ENCODE peak calls at places on chromosomes 6 and 20, in five cellular contexts. One of them, this sample, is unnamed.

GRCh38 chr20:49247169-49247734 is 28.0 kb downstream of the DDX27 start:
- DNase-seq in GM23338: no peak
- DNase-seq in HepG2: no peak
- DNase-seq in K562: no peak
- DNase-seq in GM12878: no peak
- DNase-seq in this sample: no peak

GRCh38 chr20:50302463-50303041 is 111.9 kb downstream of the CEBPB start:
- DNase-seq in GM23338: no peak
- DNase-seq in HepG2: no peak
- DNase-seq in K562: no peak
- DNase-seq in GM12878: no peak
- DNase-seq in this sample: no peak

GRCh38 chr20:64105846-64106434 is 1.4 kb downstream of the NPBWR2 start:
- DNase-seq in GM23338: peak; percentile 1
- DNase-seq in HepG2: no peak
- DNase-seq in K562: no peak
- DNase-seq in GM12878: no peak
- DNase-seq in this sample: no peak

GRCh38 chr20:51311636-51312479 is 230.7 kb downstream of the NFATC2 start:
- DNase-seq in GM23338: peak; percentile 94
- DNase-seq in HepG2: no peak
- DNase-seq in K562: no peak
- DNase-seq in GM12878: no peak
- DNase-seq in this sample: no peak

GRCh38 chr20:13105864-13106457 is 97.2 kb downstream of the SPTLC3 start:
- DNase-seq in GM23338: peak; percentile 69
- DNase-seq in HepG2: peak; percentile 62
- DNase-seq in K562: peak; percentile 9
- DNase-seq in GM12878: no peak
- DNase-seq in this sample: peak; percentile 26

GRCh38 chr6:31462964-31463940 is 34.7 kb upstream of the MICB start:
- DNase-seq in GM23338: peak; percentile 97
- DNase-seq in HepG2: peak; percentile 92
- DNase-seq in K562: peak; percentile 86
- DNase-seq in GM12878: peak; percentile 96
- DNase-seq in this sample: peak; percentile 76

GRCh38 chr6:108526739-108527174 is 34.0 kb upstream of the FOXO3 start:
- DNase-seq in GM23338: peak; percentile 80
- DNase-seq in HepG2: peak; percentile 55
- DNase-seq in K562: peak; percentile 50
- DNase-seq in GM12878: no peak
- DNase-seq in this sample: peak; percentile 28

GRCh38 chr6:158628542-158628941 is 16.0 kb downstream of the DYNLT1 start:
- DNase-seq in GM23338: no peak
- DNase-seq in HepG2: no peak
- DNase-seq in K562: no peak
- DNase-seq in GM12878: no peak
- DNase-seq in this sample: no peak

GRCh38 chr6:26216015-26216885 is 129.0 kb downstream of the HFE start:
- DNase-seq in GM23338: peak; percentile 98
- DNase-seq in HepG2: peak; percentile 99
- DNase-seq in K562: peak; percentile 86
- DNase-seq in GM12878: peak; percentile 100
- DNase-seq in this sample: no peak

GRCh38 chr20:21706345-21707195 is 1.1 kb downstream of the PAX1 start:
- DNase-seq in GM23338: peak; percentile 62
- DNase-seq in HepG2: no peak
- DNase-seq in K562: no peak
- DNase-seq in GM12878: no peak
- DNase-seq in this sample: no peak

GRCh38 chr20:16018881-16019280 is 554.4 kb downstream of the KIF16B start:
- DNase-seq in GM23338: no peak
- DNase-seq in HepG2: no peak
- DNase-seq in K562: no peak
- DNase-seq in GM12878: no peak
- DNase-seq in this sample: no peak

GRCh38 chr6:28643017-28643740 is 117.5 kb downstream of the GPX5 start:
- DNase-seq in GM23338: peak; percentile 83
- DNase-seq in HepG2: peak; percentile 69
- DNase-seq in K562: peak; percentile 36
- DNase-seq in GM12878: peak; percentile 36
- DNase-seq in this sample: peak; percentile 87

GRCh38 chr20:38302721-38303120 is 1.2 kb upstream of the BPI start:
- DNase-seq in GM23338: peak; percentile 21
- DNase-seq in HepG2: no peak
- DNase-seq in K562: peak; percentile 24
- DNase-seq in GM12878: no peak
- DNase-seq in this sample: no peak

GRCh38 chr20:62356948-62357667 is 10.0 kb downstream of the LAMA5 start:
- DNase-seq in GM23338: no peak
- DNase-seq in HepG2: no peak
- DNase-seq in K562: peak; percentile 82
- DNase-seq in GM12878: no peak
- DNase-seq in this sample: no peak

GRCh38 chr20:62356143-62356947 is 10.8 kb downstream of the LAMA5 start:
- DNase-seq in GM23338: no peak
- DNase-seq in HepG2: no peak
- DNase-seq in K562: no peak
- DNase-seq in GM12878: no peak
- DNase-seq in this sample: no peak

GRCh38 chr20:62354811-62355341 is 12.2 kb downstream of the LAMA5 start:
- DNase-seq in GM23338: no peak
- DNase-seq in HepG2: no peak
- DNase-seq in K562: no peak
- DNase-seq in GM12878: no peak
- DNase-seq in this sample: no peak

GRCh38 chr20:62354031-62354808 is 12.9 kb downstream of the LAMA5 start:
- DNase-seq in GM23338: no peak
- DNase-seq in HepG2: no peak
- DNase-seq in K562: no peak
- DNase-seq in GM12878: no peak
- DNase-seq in this sample: no peak

DNA sequence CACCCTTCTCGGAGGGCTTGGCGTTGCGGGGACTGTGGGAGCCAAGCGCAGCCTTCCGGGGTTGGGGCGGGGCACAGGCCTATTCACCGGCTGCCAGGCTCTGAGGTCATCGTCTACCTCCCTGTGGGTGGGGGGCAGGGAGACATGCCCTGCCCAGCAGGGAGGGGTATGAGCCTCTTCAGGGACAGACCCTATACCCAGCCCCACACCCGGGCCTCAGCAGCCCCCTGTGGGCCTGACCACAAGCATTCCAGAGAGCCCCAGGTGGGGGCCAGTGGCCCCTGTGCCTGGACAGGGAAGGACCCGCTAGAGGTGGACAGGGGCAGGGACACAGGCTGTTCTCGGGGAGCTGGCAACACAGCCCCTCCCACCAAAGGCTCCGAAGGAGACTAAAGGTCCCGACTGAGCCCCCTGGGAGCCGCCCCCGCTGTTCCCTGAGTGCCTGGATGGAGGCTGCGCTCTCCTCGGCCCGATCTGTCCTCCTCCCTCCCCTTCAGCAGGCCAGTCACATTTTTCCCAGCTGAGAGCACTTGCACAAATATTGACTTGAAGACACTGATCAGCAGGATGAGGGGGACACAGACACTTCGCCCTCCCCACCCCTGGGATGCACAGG is 11.5 kb downstream of the LAMA5 start:
- DNase-seq in GM23338: no peak
- DNase-seq in HepG2: peak; percentile 65
- DNase-seq in K562: no peak
- DNase-seq in GM12878: no peak
- DNase-seq in this sample: no peak
- TF ChIP-seq JUNB in GM23338: no peak
- TF ChIP-seq JUNB in HepG2: no peak
- TF ChIP-seq JUNB in K562: no peak
- TF ChIP-seq JUNB in GM12878: no peak
- TF ChIP-seq JUNB in this sample: no peak

GRCh38 chr6:35590622-35591066 is 77.9 kb upstream of the TULP1 start:
- DNase-seq in GM23338: no peak
- DNase-seq in HepG2: no peak
- DNase-seq in K562: no peak
- DNase-seq in GM12878: no peak
- DNase-seq in this sample: no peak
- TF ChIP-seq JUNB in GM23338: no peak
- TF ChIP-seq JUNB in HepG2: no peak
- TF ChIP-seq JUNB in K562: no peak
- TF ChIP-seq JUNB in GM12878: no peak
- TF ChIP-seq JUNB in this sample: no peak

GRCh38 chr6:13296536-13296997 is 31.8 kb downstream of the TBC1D7 start:
- DNase-seq in GM23338: peak; percentile 57
- DNase-seq in HepG2: no peak
- DNase-seq in K562: no peak
- DNase-seq in GM12878: no peak
- DNase-seq in this sample: no peak
- TF ChIP-seq JUNB in GM23338: no peak
- TF ChIP-seq JUNB in HepG2: no peak
- TF ChIP-seq JUNB in K562: no peak
- TF ChIP-seq JUNB in GM12878: no peak
- TF ChIP-seq JUNB in this sample: no peak

GRCh38 chr6:40324206-40324605 is 263.0 kb downstream of the LRFN2 start:
- DNase-seq in GM23338: no peak
- DNase-seq in HepG2: no peak
- DNase-seq in K562: no peak
- DNase-seq in GM12878: no peak
- DNase-seq in this sample: no peak
- TF ChIP-seq JUNB in GM23338: no peak
- TF ChIP-seq JUNB in HepG2: no peak
- TF ChIP-seq JUNB in K562: no peak
- TF ChIP-seq JUNB in GM12878: no peak
- TF ChIP-seq JUNB in this sample: no peak

GRCh38 chr6:5361371-5361770 is 100.1 kb downstream of the FARS2 start:
- DNase-seq in GM23338: no peak
- DNase-seq in HepG2: no peak
- DNase-seq in K562: no peak
- DNase-seq in GM12878: no peak
- DNase-seq in this sample: no peak
- TF ChIP-seq JUNB in GM23338: no peak
- TF ChIP-seq JUNB in HepG2: no peak
- TF ChIP-seq JUNB in K562: no peak
- TF ChIP-seq JUNB in GM12878: no peak
- TF ChIP-seq JUNB in this sample: no peak

GRCh38 chr6:166751051-166751595 is 124.1 kb upstream of the RPS6KA2 start:
- DNase-seq in GM23338: peak; percentile 56
- DNase-seq in HepG2: no peak
- DNase-seq in K562: no peak
- DNase-seq in GM12878: no peak
- DNase-seq in this sample: no peak
- TF ChIP-seq JUNB in GM23338: no peak
- TF ChIP-seq JUNB in HepG2: no peak
- TF ChIP-seq JUNB in K562: no peak
- TF ChIP-seq JUNB in GM12878: no peak
- TF ChIP-seq JUNB in this sample: no peak

GRCh38 chr6:100461273-100461919 is 3.3 kb downstream of the SIM1 start:
- DNase-seq in GM23338: peak; percentile 74
- DNase-seq in HepG2: no peak
- DNase-seq in K562: no peak
- DNase-seq in GM12878: no peak
- DNase-seq in this sample: peak; percentile 41
- TF ChIP-seq JUNB in GM23338: no peak
- TF ChIP-seq JUNB in HepG2: no peak
- TF ChIP-seq JUNB in K562: no peak
- TF ChIP-seq JUNB in GM12878: no peak
- TF ChIP-seq JUNB in this sample: no peak

GRCh38 chr6:24381476-24382219 is 21.1 kb upstream of the MRS2 start:
- DNase-seq in GM23338: no peak
- DNase-seq in HepG2: no peak
- DNase-seq in K562: no peak
- DNase-seq in GM12878: no peak
- DNase-seq in this sample: no peak

GRCh38 chr6:24374612-24375011 is 16.8 kb upstream of the DCDC2 start:
- DNase-seq in GM23338: no peak
- DNase-seq in HepG2: no peak
- DNase-seq in K562: no peak
- DNase-seq in GM12878: no peak
- DNase-seq in this sample: no peak

GRCh38 chr6:24378473-24379097 is 20.7 kb upstream of the DCDC2 start:
- DNase-seq in GM23338: no peak
- DNase-seq in HepG2: peak; percentile 45
- DNase-seq in K562: no peak
- DNase-seq in GM12878: no peak
- DNase-seq in this sample: no peak

GRCh38 chr6:24382220-24382540 is 20.6 kb upstream of the MRS2 start:
- DNase-seq in GM23338: no peak
- DNase-seq in HepG2: no peak
- DNase-seq in K562: no peak
- DNase-seq in GM12878: no peak
- DNase-seq in this sample: no peak

GRCh38 chr6:24376875-24377274 is 19.0 kb upstream of the DCDC2 start:
- DNase-seq in GM23338: no peak
- DNase-seq in HepG2: no peak
- DNase-seq in K562: no peak
- DNase-seq in GM12878: no peak
- DNase-seq in this sample: no peak
- TF ChIP-seq JUNB in GM23338: no peak
- TF ChIP-seq JUNB in HepG2: no peak
- TF ChIP-seq JUNB in K562: no peak
- TF ChIP-seq JUNB in GM12878: no peak
- TF ChIP-seq JUNB in this sample: no peak

DNA sequence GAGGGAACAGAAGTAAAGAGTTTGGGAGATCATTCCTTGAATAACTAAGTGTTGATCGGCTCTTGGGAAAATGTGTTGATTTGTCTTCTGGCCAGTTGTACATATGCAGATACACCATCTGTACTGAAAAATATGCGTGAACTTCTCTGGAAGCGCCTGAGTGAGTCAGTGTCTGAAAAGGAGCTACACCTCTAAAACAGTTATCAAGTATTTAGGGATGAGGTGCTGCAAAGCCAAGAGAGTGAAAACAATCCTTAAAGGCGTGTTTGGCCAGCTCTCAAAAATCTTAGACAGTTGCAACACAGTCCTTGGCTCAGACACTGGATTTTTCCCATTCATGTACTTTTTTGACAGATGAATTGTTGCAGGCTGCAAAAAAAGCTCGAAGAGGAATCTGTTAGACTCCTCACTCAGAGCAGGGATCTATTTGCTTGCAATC is 61.3 kb downstream of the BMP6 start:
- DNase-seq in GM23338: no peak
- DNase-seq in HepG2: no peak
- DNase-seq in K562: no peak
- DNase-seq in GM12878: no peak
- DNase-seq in this sample: no peak
- TF ChIP-seq JUNB in GM23338: no peak
- TF ChIP-seq JUNB in HepG2: no peak
- TF ChIP-seq JUNB in K562: no peak
- TF ChIP-seq JUNB in GM12878: no peak
- TF ChIP-seq JUNB in this sample: no peak